ENCODE peak calls at places on chromosomes 2 and 18, in five cellular contexts. One of them, this sample, is unnamed.

GRCh38 chr2:173130521-173131467 is 55.1 kb downstream of the MAP3K20 start:
- DNase-seq in prostate gland: no peak
- DNase-seq in chondrocyte: no peak
- DNase-seq in endothelial cell: no peak
- DNase-seq in pancreas: no peak
- DNase-seq in this sample: no peak

GRCh38 chr2:158994920-158995676 is 26.7 kb downstream of the TANC1 start:
- DNase-seq in prostate gland: no peak
- DNase-seq in chondrocyte: no peak
- DNase-seq in endothelial cell: no peak
- DNase-seq in pancreas: no peak
- DNase-seq in this sample: no peak

GRCh38 chr2:163752252-163752651 is 16.4 kb upstream of the FIGN start:
- DNase-seq in prostate gland: no peak
- DNase-seq in chondrocyte: no peak
- DNase-seq in endothelial cell: no peak
- DNase-seq in pancreas: no peak
- DNase-seq in this sample: no peak

GRCh38 chr2:28895189-28895893 is 874 bp downstream of the WDR43 start:
- DNase-seq in prostate gland: peak
- DNase-seq in chondrocyte: no peak
- DNase-seq in endothelial cell: no peak
- DNase-seq in pancreas: peak
- DNase-seq in this sample: no peak

GRCh38 chr2:162074579-162074922 is 536 bp upstream of the DPP4 start:
- DNase-seq in prostate gland: no peak
- DNase-seq in chondrocyte: no peak
- DNase-seq in endothelial cell: no peak
- DNase-seq in pancreas: no peak
- DNase-seq in this sample: no peak

GRCh38 chr18:67731853-67732252 is 215.3 kb upstream of the DSEL start:
- DNase-seq in prostate gland: no peak
- DNase-seq in chondrocyte: no peak
- DNase-seq in endothelial cell: no peak
- DNase-seq in pancreas: no peak
- DNase-seq in this sample: no peak

GRCh38 chr18:31657823-31658669 is 26.3 kb downstream of the B4GALT6 start:
- DNase-seq in prostate gland: no peak
- DNase-seq in chondrocyte: no peak
- DNase-seq in endothelial cell: no peak
- DNase-seq in pancreas: no peak
- DNase-seq in this sample: no peak

GRCh38 chr18:59249186-59249774 is 24.0 kb downstream of the RAX start:
- DNase-seq in prostate gland: peak
- DNase-seq in chondrocyte: no peak
- DNase-seq in endothelial cell: peak
- DNase-seq in pancreas: peak
- DNase-seq in this sample: no peak

GRCh38 chr2:66925128-66925527 is 472.0 kb upstream of the ETAA1 start:
- DNase-seq in prostate gland: no peak
- DNase-seq in chondrocyte: no peak
- DNase-seq in endothelial cell: no peak
- DNase-seq in pancreas: no peak
- DNase-seq in this sample: no peak

GRCh38 chr2:240915526-240916335 is 9.6 kb downstream of the CROCC2 start:
- DNase-seq in prostate gland: no peak
- DNase-seq in chondrocyte: peak
- DNase-seq in endothelial cell: no peak
- DNase-seq in pancreas: no peak
- DNase-seq in this sample: no peak

GRCh38 chr18:26438980-26439379 is 109.4 kb downstream of the KCTD1 start:
- DNase-seq in prostate gland: no peak
- DNase-seq in chondrocyte: no peak
- DNase-seq in endothelial cell: no peak
- DNase-seq in pancreas: no peak
- DNase-seq in this sample: no peak

GRCh38 chr2:202932425-202933138 is 20.5 kb downstream of the CARF start:
- DNase-seq in prostate gland: no peak
- DNase-seq in chondrocyte: no peak
- DNase-seq in endothelial cell: no peak
- DNase-seq in pancreas: no peak
- DNase-seq in this sample: no peak

GRCh38 chr2:240234503-240234951 is 94.1 kb upstream of the OTOS start:
- DNase-seq in prostate gland: no peak
- DNase-seq in chondrocyte: no peak
- DNase-seq in endothelial cell: no peak
- DNase-seq in pancreas: no peak
- DNase-seq in this sample: no peak

GRCh38 chr2:240994161-240994896 is 4.1 kb upstream of the SNED1 start:
- DNase-seq in prostate gland: no peak
- DNase-seq in chondrocyte: no peak
- DNase-seq in endothelial cell: no peak
- DNase-seq in pancreas: no peak
- DNase-seq in this sample: peak

GRCh38 chr2:111155610-111156009 is 34.9 kb downstream of the BCL2L11 start:
- DNase-seq in prostate gland: peak
- DNase-seq in chondrocyte: no peak
- DNase-seq in endothelial cell: no peak
- DNase-seq in pancreas: no peak
- DNase-seq in this sample: no peak

GRCh38 chr2:195343942-195344530 is 313.0 kb upstream of the SLC39A10 start:
- DNase-seq in prostate gland: no peak
- DNase-seq in chondrocyte: no peak
- DNase-seq in endothelial cell: no peak
- DNase-seq in pancreas: no peak
- DNase-seq in this sample: no peak

GRCh38 chr18:31581498-31582197 is 10.0 kb upstream of the TTR start:
- DNase-seq in prostate gland: no peak
- DNase-seq in chondrocyte: no peak
- DNase-seq in endothelial cell: no peak
- DNase-seq in pancreas: no peak
- DNase-seq in this sample: no peak

GRCh38 chr18:79372991-79373390 is 22.7 kb upstream of the NFATC1 start:
- DNase-seq in prostate gland: no peak
- DNase-seq in chondrocyte: no peak
- DNase-seq in endothelial cell: no peak
- DNase-seq in pancreas: no peak
- DNase-seq in this sample: no peak

GRCh38 chr2:143728498-143728897 is 599.3 kb downstream of the ARHGAP15 start:
- DNase-seq in prostate gland: no peak
- DNase-seq in chondrocyte: no peak
- DNase-seq in endothelial cell: no peak
- DNase-seq in pancreas: no peak
- DNase-seq in this sample: no peak

GRCh38 chr2:24592436-24593100 is 101.5 kb downstream of the NCOA1 start:
- DNase-seq in prostate gland: no peak
- DNase-seq in chondrocyte: no peak
- DNase-seq in endothelial cell: no peak
- DNase-seq in pancreas: no peak
- DNase-seq in this sample: no peak

GRCh38 chr18:9658111-9658641 is 43.8 kb upstream of the PPP4R1 start:
- DNase-seq in prostate gland: no peak
- DNase-seq in chondrocyte: no peak
- DNase-seq in endothelial cell: no peak
- DNase-seq in pancreas: no peak
- DNase-seq in this sample: no peak

GRCh38 chr2:56613254-56613653 is 429.5 kb downstream of the CCDC85A start:
- DNase-seq in prostate gland: no peak
- DNase-seq in chondrocyte: no peak
- DNase-seq in endothelial cell: no peak
- DNase-seq in pancreas: no peak
- DNase-seq in this sample: no peak

GRCh38 chr2:61423714-61424113 is 47.2 kb downstream of the USP34 start:
- DNase-seq in prostate gland: no peak
- DNase-seq in chondrocyte: no peak
- DNase-seq in endothelial cell: no peak
- DNase-seq in pancreas: no peak
- DNase-seq in this sample: no peak

GRCh38 chr2:191446910-191447309 is 201.7 kb downstream of the MYO1B start:
- DNase-seq in prostate gland: no peak
- DNase-seq in chondrocyte: no peak
- DNase-seq in endothelial cell: no peak
- DNase-seq in pancreas: no peak
- DNase-seq in this sample: no peak

GRCh38 chr2:226791056-226791486 is 8.5 kb downstream of the IRS1 start:
- DNase-seq in prostate gland: peak
- DNase-seq in chondrocyte: no peak
- DNase-seq in endothelial cell: peak
- DNase-seq in pancreas: no peak
- DNase-seq in this sample: no peak

GRCh38 chr2:25168256-25169072 is at the start of gene POMC:
- DNase-seq in prostate gland: no peak
- DNase-seq in chondrocyte: no peak
- DNase-seq in endothelial cell: peak
- DNase-seq in pancreas: peak
- DNase-seq in this sample: peak

GRCh38 chr2:44793322-44793870 is 148.1 kb upstream of the SIX3 start:
- DNase-seq in prostate gland: no peak
- DNase-seq in chondrocyte: no peak
- DNase-seq in endothelial cell: peak
- DNase-seq in pancreas: no peak
- DNase-seq in this sample: no peak

GRCh38 chr18:44835555-44836156 is 155.0 kb downstream of the SETBP1 start:
- DNase-seq in prostate gland: no peak
- DNase-seq in chondrocyte: no peak
- DNase-seq in endothelial cell: no peak
- DNase-seq in pancreas: no peak
- DNase-seq in this sample: no peak

GRCh38 chr2:3251974-3252373 is 125.6 kb downstream of the EIPR1 start:
- DNase-seq in prostate gland: no peak
- DNase-seq in chondrocyte: no peak
- DNase-seq in endothelial cell: no peak
- DNase-seq in pancreas: no peak
- DNase-seq in this sample: no peak

GRCh38 chr2:181764095-181764963 is 84.0 kb upstream of the NEUROD1 start:
- DNase-seq in prostate gland: no peak
- DNase-seq in chondrocyte: no peak
- DNase-seq in endothelial cell: no peak
- DNase-seq in pancreas: no peak
- DNase-seq in this sample: no peak

GRCh38 chr2:74756356-74756890 is 77.5 kb upstream of the HK2 start:
- DNase-seq in prostate gland: no peak
- DNase-seq in chondrocyte: no peak
- DNase-seq in endothelial cell: no peak
- DNase-seq in pancreas: no peak
- DNase-seq in this sample: no peak

GRCh38 chr2:144517825-144518699 is 1.9 kb downstream of the ZEB2 start:
- DNase-seq in prostate gland: no peak
- DNase-seq in chondrocyte: no peak
- DNase-seq in endothelial cell: no peak
- DNase-seq in pancreas: no peak
- DNase-seq in this sample: no peak

GRCh38 chr2:20012282-20013060 is at the start of gene MATN3:
- DNase-seq in prostate gland: no peak
- DNase-seq in chondrocyte: no peak
- DNase-seq in endothelial cell: peak
- DNase-seq in pancreas: peak
- DNase-seq in this sample: no peak

GRCh38 chr2:105135436-105135835 is 97.6 kb downstream of the MRPS9 start:
- DNase-seq in prostate gland: no peak
- DNase-seq in chondrocyte: no peak
- DNase-seq in endothelial cell: no peak
- DNase-seq in pancreas: no peak
- DNase-seq in this sample: no peak

GRCh38 chr18:46466236-46467160 is 190.5 kb downstream of the LOXHD1 start:
- DNase-seq in prostate gland: no peak
- DNase-seq in chondrocyte: no peak
- DNase-seq in endothelial cell: no peak
- DNase-seq in pancreas: no peak
- DNase-seq in this sample: no peak

GRCh38 chr2:119196301-119197124 is 27.1 kb upstream of the STEAP3 start:
- DNase-seq in prostate gland: no peak
- DNase-seq in chondrocyte: no peak
- DNase-seq in endothelial cell: peak
- DNase-seq in pancreas: no peak
- DNase-seq in this sample: no peak

GRCh38 chr2:126399001-126399400 is 257.0 kb upstream of the GYPC start:
- DNase-seq in prostate gland: no peak
- DNase-seq in chondrocyte: no peak
- DNase-seq in endothelial cell: peak
- DNase-seq in pancreas: no peak
- DNase-seq in this sample: no peak

GRCh38 chr18:48354746-48355260 is 54.4 kb downstream of the ZBTB7C start:
- DNase-seq in prostate gland: no peak
- DNase-seq in chondrocyte: no peak
- DNase-seq in endothelial cell: no peak
- DNase-seq in pancreas: no peak
- DNase-seq in this sample: no peak

GRCh38 chr2:231132126-231132525 is 7.3 kb upstream of the HTR2B start:
- DNase-seq in prostate gland: no peak
- DNase-seq in chondrocyte: no peak
- DNase-seq in endothelial cell: no peak
- DNase-seq in pancreas: no peak
- DNase-seq in this sample: no peak

GRCh38 chr2:216283038-216283900 is 89.0 kb downstream of the MARCHF4 start:
- DNase-seq in prostate gland: no peak
- DNase-seq in chondrocyte: no peak
- DNase-seq in endothelial cell: peak
- DNase-seq in pancreas: no peak
- DNase-seq in this sample: no peak
- TF ChIP-seq CTCF in prostate gland: no peak
- TF ChIP-seq CTCF in chondrocyte: peak
- TF ChIP-seq CTCF in endothelial cell: peak
- TF ChIP-seq CTCF in pancreas: no peak
- TF ChIP-seq CTCF in this sample: no peak

GRCh38 chr2:204051476-204051875 is 114.9 kb downstream of the ICOS start:
- DNase-seq in prostate gland: no peak
- DNase-seq in chondrocyte: no peak
- DNase-seq in endothelial cell: no peak
- DNase-seq in pancreas: no peak
- DNase-seq in this sample: no peak
- TF ChIP-seq CTCF in prostate gland: no peak
- TF ChIP-seq CTCF in chondrocyte: peak
- TF ChIP-seq CTCF in endothelial cell: peak
- TF ChIP-seq CTCF in pancreas: no peak
- TF ChIP-seq CTCF in this sample: no peak

GRCh38 chr2:26414291-26414690 is 12.6 kb downstream of the DRC1 start:
- DNase-seq in prostate gland: no peak
- DNase-seq in chondrocyte: no peak
- DNase-seq in endothelial cell: no peak
- DNase-seq in pancreas: no peak
- DNase-seq in this sample: no peak
- TF ChIP-seq CTCF in prostate gland: no peak
- TF ChIP-seq CTCF in chondrocyte: no peak
- TF ChIP-seq CTCF in endothelial cell: no peak
- TF ChIP-seq CTCF in pancreas: no peak
- TF ChIP-seq CTCF in this sample: no peak

DNA sequence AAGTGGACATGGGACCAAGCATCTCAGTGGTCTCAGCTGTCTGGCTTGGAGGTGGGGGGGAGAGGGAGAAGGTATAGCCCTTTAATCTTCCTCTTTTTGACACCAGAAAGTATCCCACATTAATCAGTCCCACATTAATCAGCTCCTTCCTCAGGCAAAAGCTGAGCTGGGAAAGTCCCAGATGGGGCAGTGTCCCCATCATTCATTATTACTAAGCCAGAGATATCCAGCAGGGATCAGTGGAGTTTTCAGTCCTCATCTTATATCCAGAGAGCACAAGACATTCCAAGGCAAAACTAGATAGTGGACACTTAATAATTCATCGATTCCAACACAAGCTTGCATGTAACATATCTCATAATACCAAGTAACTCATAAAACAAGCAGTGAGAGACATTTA is 53.2 kb downstream of the MCFD2 start:
- DNase-seq in prostate gland: no peak
- DNase-seq in chondrocyte: no peak
- DNase-seq in endothelial cell: no peak
- DNase-seq in pancreas: no peak
- DNase-seq in this sample: no peak
- TF ChIP-seq CTCF in prostate gland: no peak
- TF ChIP-seq CTCF in chondrocyte: no peak
- TF ChIP-seq CTCF in endothelial cell: no peak
- TF ChIP-seq CTCF in pancreas: no peak
- TF ChIP-seq CTCF in this sample: no peak

This sample was measured in natural killer cell.